ENCODE peak calls at places on chromosomes 5 and 9, in six cellular contexts. I is mesothelial cell of epicardium, L is GM12864, P is esophagus muscularis mucosa, B is foreskin fibroblast, Z is K562. J is an unnamed sample.

GRCh38 chr5:139657363-139658321 is 9.5 kb downstream of the CXXC5 start:
- DNase-seq in I (no peak), L (no peak), P (no peak), B (no peak), Z (peak; percentile 81), J (no peak)

GRCh38 chr5:92372766-92373165 is 989.6 kb upstream of the ARRDC3 start:
- DNase-seq in I (no peak), L (no peak), P (no peak), B (no peak), Z (no peak), J (no peak)

GRCh38 chr5:137199966-137200365 is 299.2 kb downstream of the SPOCK1 start:
- DNase-seq in I (no peak), L (no peak), P (no peak), B (peak; percentile 56), Z (no peak), J (no peak)

GRCh38 chr5:107555425-107556090 is 115.2 kb downstream of the EFNA5 start:
- DNase-seq in I (no peak), L (no peak), P (no peak), B (peak; percentile 57), Z (no peak), J (no peak)

GRCh38 chr9:86540999-86541398 is 186.8 kb upstream of the TUT7 start:
- DNase-seq in I (no peak), L (no peak), P (no peak), B (no peak), Z (no peak), J (no peak)

GRCh38 chr9:71762900-71763653 is 5.2 kb downstream of the CEMIP2 start:
- DNase-seq in I (no peak), L (no peak), P (peak; percentile 10), B (peak; percentile 40), Z (no peak), J (no peak)

GRCh38 chr5:2217219-2217618 is 334.5 kb upstream of the IRX4 start:
- DNase-seq in I (no peak), L (no peak), P (no peak), B (no peak), Z (no peak), J (no peak)

GRCh38 chr9:35811364-35812024 is 568 bp downstream of the SPAG8 start:
- DNase-seq in I (no peak), L (no peak), P (no peak), B (no peak), Z (no peak), J (no peak)

GRCh38 chr5:83927140-83927733 is 206.6 kb upstream of the HAPLN1 start:
- DNase-seq in I (peak; percentile 80), L (peak; percentile 5), P (no peak), B (no peak), Z (peak; percentile 38), J (peak; percentile 19)

GRCh38 chr5:58075907-58076306 is 384.0 kb downstream of the PLK2 start:
- DNase-seq in I (no peak), L (no peak), P (no peak), B (no peak), Z (no peak), J (no peak)

GRCh38 chr5:1783214-1783551 is 16.5 kb downstream of the MRPL36 start:
- DNase-seq in I (no peak), L (no peak), P (no peak), B (no peak), Z (peak; percentile 51), J (peak; percentile 73)

GRCh38 chr9:124820606-124821246 is 32.5 kb upstream of the WDR38 start:
- DNase-seq in I (no peak), L (no peak), P (no peak), B (no peak), Z (no peak), J (no peak)

GRCh38 chr9:123337971-123338370 is 18.0 kb upstream of the CRB2 start:
- DNase-seq in I (no peak), L (no peak), P (no peak), B (no peak), Z (no peak), J (no peak)

GRCh38 chr9:127057970-127058644 is 64.3 kb downstream of the ANGPTL2 start:
- DNase-seq in I (no peak), L (no peak), P (peak; percentile 53), B (peak; percentile 41), Z (no peak), J (no peak)

GRCh38 chr5:96509721-96510383 is 76.8 kb upstream of the PCSK1 start:
- DNase-seq in I (no peak), L (no peak), P (no peak), B (peak; percentile 80), Z (no peak), J (no peak)

GRCh38 chr5:132184588-132184987 is 43.1 kb downstream of the P4HA2 start:
- DNase-seq in I (no peak), L (no peak), P (no peak), B (no peak), Z (peak; percentile 37), J (no peak)

GRCh38 chr5:22391956-22392355 is 461.2 kb downstream of the CDH12 start:
- DNase-seq in I (no peak), L (no peak), P (no peak), B (no peak), Z (no peak), J (no peak)

GRCh38 chr9:22683393-22684075 is 236.9 kb downstream of the DMRTA1 start:
- DNase-seq in I (no peak), L (no peak), P (no peak), B (no peak), Z (no peak), J (no peak)

GRCh38 chr9:21334969-21335632 is at the start of gene KLHL9:
- DNase-seq in I (peak; percentile 91), L (peak; percentile 72), P (peak; percentile 96), B (peak; percentile 89), Z (no peak), J (peak; percentile 89)

GRCh38 chr9:96038271-96038670 is 162.8 kb downstream of the ERCC6L2 start:
- DNase-seq in I (no peak), L (no peak), P (no peak), B (no peak), Z (no peak), J (no peak)

GRCh38 chr9:114274217-114274616 is 48.7 kb upstream of the ORM1 start:
- DNase-seq in I (no peak), L (no peak), P (no peak), B (no peak), Z (no peak), J (no peak)

GRCh38 chr9:118563677-118564076 is 805.6 kb downstream of the BRINP1 start:
- DNase-seq in I (no peak), L (no peak), P (no peak), B (no peak), Z (no peak), J (no peak)

GRCh38 chr5:10789021-10789420 is 28.0 kb upstream of the DAP start:
- DNase-seq in I (no peak), L (no peak), P (no peak), B (peak; percentile 81), Z (peak; percentile 20), J (no peak)

GRCh38 chr5:76604838-76605237 is 18.4 kb downstream of the F2RL2 start:
- DNase-seq in I (no peak), L (no peak), P (no peak), B (no peak), Z (no peak), J (no peak)

GRCh38 chr5:158809310-158809709 is 290.4 kb downstream of the EBF1 start:
- DNase-seq in I (no peak), L (no peak), P (no peak), B (no peak), Z (no peak), J (no peak)

GRCh38 chr5:14108170-14108996 is 34.8 kb upstream of the TRIO start:
- DNase-seq in I (peak; percentile 49), L (peak; percentile 78), P (no peak), B (peak; percentile 78), Z (peak; percentile 68), J (peak; percentile 71)

GRCh38 chr5:93735378-93735777 is 6.0 kb downstream of the POU5F2 start:
- DNase-seq in I (no peak), L (no peak), P (no peak), B (peak; percentile 47), Z (no peak), J (no peak)

DNA sequence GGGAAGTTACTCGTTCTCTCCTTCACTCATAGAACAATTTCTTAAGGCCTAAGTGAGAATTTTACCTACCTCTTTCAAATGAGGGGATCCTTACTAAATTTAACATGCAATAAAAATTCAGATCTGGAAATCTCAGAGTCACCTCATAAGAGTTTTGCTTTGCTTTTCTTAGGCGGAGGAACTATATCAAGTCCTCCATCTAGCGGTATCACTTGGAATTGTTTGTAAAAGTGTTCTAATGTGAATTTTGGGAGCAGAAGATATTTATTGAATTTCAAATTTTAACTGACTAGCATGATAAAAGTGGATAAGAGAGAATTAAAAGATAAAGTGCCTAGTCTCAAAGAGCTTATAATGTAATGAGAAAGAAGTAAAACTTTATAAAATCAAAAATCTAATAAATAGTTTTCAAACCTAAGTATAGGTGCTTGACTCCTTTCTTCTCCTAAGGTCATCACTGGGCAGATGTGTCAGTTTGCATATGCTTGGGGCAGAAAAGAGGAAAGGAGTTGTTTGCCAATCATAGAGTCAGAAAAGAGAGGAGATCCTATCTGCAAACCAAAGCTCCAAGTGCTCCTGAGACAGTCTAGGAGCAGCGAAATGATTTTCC is 145.7 kb upstream of the DAB2 start:
- DNase-seq in I (no peak), L (no peak), P (no peak), B (no peak), Z (peak; percentile 43), J (peak; percentile 15)
- TF ChIP-seq CTCF in I (peak; percentile 78), L (peak; percentile 53), P (peak; percentile 68), B (peak; percentile 49), Z (peak; percentile 55), J (peak; percentile 17)

GRCh38 chr9:12748016-12748415 is 26.8 kb upstream of the LURAP1L start:
- DNase-seq in I (no peak), L (no peak), P (no peak), B (peak; percentile 78), Z (no peak), J (no peak)
- TF ChIP-seq CTCF in I (no peak), L (no peak), P (no peak), B (no peak), Z (no peak), J (no peak)

GRCh38 chr5:146052780-146053179 is 52.6 kb downstream of the PLAC8L1 start:
- DNase-seq in I (no peak), L (no peak), P (no peak), B (no peak), Z (peak; percentile 26), J (no peak)
- TF ChIP-seq CTCF in I (no peak), L (peak; percentile 33), P (no peak), B (peak; percentile 10), Z (peak; percentile 51), J (peak; percentile 22)

DNA sequence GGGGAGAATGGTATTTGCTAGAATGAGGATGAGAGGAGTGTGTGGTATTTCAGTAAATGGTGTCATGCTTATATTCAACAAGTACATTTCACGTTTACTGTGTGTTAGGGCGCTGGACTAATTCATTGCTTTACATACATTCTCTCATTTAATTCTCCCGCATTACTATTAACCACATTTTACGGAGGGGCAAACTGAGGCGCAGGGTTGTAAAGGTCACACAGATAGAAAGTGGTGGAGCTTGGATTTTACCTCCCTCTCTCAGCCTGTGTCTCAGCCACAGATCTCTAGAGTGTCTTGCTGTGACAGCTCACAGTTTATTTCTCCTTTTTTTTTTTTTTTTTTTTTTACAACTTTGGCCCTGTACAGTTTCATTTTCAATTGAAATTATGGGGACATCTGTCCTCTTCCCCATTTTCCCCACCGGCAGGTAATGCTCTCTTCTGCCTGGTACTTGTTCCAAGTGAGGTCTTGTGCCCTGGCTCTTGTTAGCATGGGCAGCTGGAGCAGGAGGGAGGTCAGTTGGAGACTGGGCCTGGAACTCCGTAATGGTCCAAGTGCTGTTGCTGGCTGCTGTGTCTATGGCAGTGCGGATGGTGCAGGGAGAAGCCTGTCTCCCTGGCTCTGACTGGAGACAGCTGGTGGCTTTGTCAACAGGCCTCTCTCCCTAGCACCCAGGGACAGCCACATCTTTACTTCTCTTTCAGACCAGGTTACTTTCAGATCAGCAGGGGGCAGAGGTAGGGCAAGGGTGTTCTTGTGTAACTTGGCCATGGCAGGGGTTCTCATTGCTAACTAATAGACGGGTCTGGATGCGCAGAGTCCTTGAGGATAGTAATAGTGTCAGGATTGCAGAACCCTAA is 20.5 kb upstream of the NDST1 start:
- DNase-seq in I (no peak), L (no peak), P (no peak), B (peak; percentile 44), Z (peak; percentile 52), J (peak; percentile 60)
- TF ChIP-seq CTCF in I (no peak), L (peak; percentile 24), P (no peak), B (peak; percentile 18), Z (peak; percentile 14), J (no peak)